ENCODE peak calls at places on chromosomes 11 and 22, in five cellular contexts. D is left ventricle myocardium inferior, P is cardiac fibroblast, Z is pancreas, F is left lung. G is an unnamed sample.

GRCh38 chr11:75384438-75385080 is 14.8 kb upstream of the RPS3 start:
- DNase-seq in P (peak), D (peak), Z (peak), F (peak), G (peak)

GRCh38 chr11:65593518-65594414 is 1.8 kb downstream of the KCNK7 start:
- DNase-seq in F (no peak), P (peak), D (no peak), Z (no peak), G (no peak)

GRCh38 chr11:95884364-95884763 is 39.5 kb downstream of the MTMR2 start:
- DNase-seq in Z (no peak), P (peak), F (no peak), D (no peak), G (no peak)

GRCh38 chr11:10529279-10529678 is 11.7 kb downstream of the RNF141 start:
- DNase-seq in P (no peak), D (no peak), Z (no peak), F (no peak), G (no peak)

GRCh38 chr11:130637566-130637965 is 189.1 kb downstream of the ADAMTS15 start:
- DNase-seq in Z (no peak), D (no peak), P (no peak), F (no peak), G (no peak)

GRCh38 chr11:19628018-19628417 is 84.6 kb upstream of the NAV2 start:
- DNase-seq in F (no peak), P (peak), D (peak), Z (no peak), G (no peak)

GRCh38 chr11:121716060-121716459 is 263.3 kb upstream of the SORL1-AS1 start:
- DNase-seq in D (no peak), P (peak), F (no peak), Z (no peak), G (no peak)

GRCh38 chr11:279966-280761 is 2.0 kb downstream of the NLRP6 start:
- DNase-seq in F (no peak), Z (peak), D (no peak), P (peak), G (peak)

GRCh38 chr11:129704831-129705230 is 110.8 kb upstream of the TMEM45B start:
- DNase-seq in P (no peak), D (no peak), Z (no peak), F (no peak), G (no peak)

GRCh38 chr11:5405173-5405572 is 16.7 kb upstream of the OR51Q1 start:
- DNase-seq in P (no peak), Z (no peak), F (no peak), D (no peak), G (no peak)

GRCh38 chr11:65380460-65381126 is 1.9 kb downstream of the SLC25A45 start:
- DNase-seq in P (no peak), D (no peak), F (no peak), Z (peak), G (peak)

GRCh38 chr11:133049244-133050019 is 482.9 kb downstream of the OPCML start:
- DNase-seq in D (no peak), P (no peak), Z (no peak), F (no peak), G (no peak)

GRCh38 chr11:125165111-125165663 is 636 bp downstream of the PKNOX2 start:
- DNase-seq in D (peak), P (peak), F (no peak), Z (no peak), G (peak)

GRCh38 chr22:22743128-22743760 is 98.8 kb downstream of the GGTLC2 start:
- DNase-seq in F (no peak), D (no peak), Z (no peak), P (no peak), G (no peak)

GRCh38 chr11:29324328-29324727 is 692.5 kb downstream of the KCNA4 start:
- DNase-seq in Z (no peak), P (peak), D (no peak), F (no peak), G (no peak)

GRCh38 chr11:1936072-1936780 is 10.9 kb upstream of the MRPL23 start:
- DNase-seq in P (no peak), F (peak), Z (peak), D (peak), G (peak)

GRCh38 chr11:130180491-130180890 is 20.9 kb downstream of the ST14 start:
- DNase-seq in Z (no peak), F (no peak), P (peak), D (no peak), G (no peak)

GRCh38 chr11:8392166-8392565 is 128.5 kb upstream of the LMO1 start:
- DNase-seq in P (no peak), Z (no peak), F (no peak), D (no peak), G (no peak)

GRCh38 chr11:57249384-57250319 is 12.6 kb upstream of the APLNR start:
- DNase-seq in P (peak), D (peak), F (peak), Z (peak), G (peak)

GRCh38 chr11:104390696-104391095 is 226.7 kb upstream of the PDGFD start:
- DNase-seq in P (no peak), D (no peak), F (no peak), Z (no peak), G (no peak)

GRCh38 chr11:38598413-38598812 is 2000.4 kb upstream of the RAG2 start:
- DNase-seq in Z (no peak), F (no peak), P (no peak), D (no peak), G (no peak)

GRCh38 chr22:43013355-43014061 is 1.4 kb downstream of the PACSIN2 start:
- DNase-seq in F (no peak), Z (no peak), D (no peak), P (peak), G (no peak)

GRCh38 chr11:103491777-103492176 is 382.6 kb downstream of the DYNC2H1 start:
- DNase-seq in F (no peak), D (no peak), Z (no peak), P (no peak), G (no peak)

GRCh38 chr22:31715157-31715778 is 34.7 kb downstream of the PRR14L start:
- DNase-seq in D (no peak), F (no peak), Z (no peak), P (no peak), G (no peak)

GRCh38 chr11:105610796-105611361 is 1.0 kb downstream of the GRIA4 start:
- DNase-seq in P (no peak), Z (no peak), F (no peak), D (no peak), G (no peak)

GRCh38 chr11:2306971-2307732 is 5.3 kb downstream of the TSPAN32 start:
- DNase-seq in P (peak), Z (peak), D (no peak), F (no peak), G (peak)

GRCh38 chr11:62273789-62274275 is 3.9 kb downstream of the SCGB2A2 start:
- DNase-seq in Z (no peak), P (no peak), F (no peak), D (no peak), G (no peak)

GRCh38 chr11:119368121-119369034 is 13.1 kb downstream of the USP2 start:
- DNase-seq in D (peak), Z (peak), P (peak), F (peak), G (peak)
- H3K4me3 ChIP-seq in D (peak), Z (no peak), P (no peak), F (no peak), G (no peak)

GRCh38 chr11:67355023-67355793 is 1.9 kb upstream of the POLD4 start:
- DNase-seq in P (no peak), D (no peak), Z (no peak), F (no peak), G (no peak)

GRCh38 chr11:67356551-67356866 is 3.2 kb upstream of the POLD4 start:
- DNase-seq in P (no peak), D (no peak), F (no peak), Z (no peak), G (no peak)

GRCh38 chr11:67354314-67355022 is 1.1 kb upstream of the POLD4 start:
- DNase-seq in P (peak), Z (peak), D (peak), F (peak), G (no peak)

GRCh38 chr11:67356867-67357561 is 3.7 kb upstream of the POLD4 start:
- DNase-seq in P (peak), F (peak), D (peak), Z (peak), G (peak)

GRCh38 chr11:67355794-67356550 is 2.6 kb upstream of the POLD4 start:
- DNase-seq in P (no peak), F (no peak), D (no peak), Z (no peak), G (peak)
- H3K4me3 ChIP-seq in P (no peak), F (no peak), D (no peak), Z (no peak), G (no peak)

DNA sequence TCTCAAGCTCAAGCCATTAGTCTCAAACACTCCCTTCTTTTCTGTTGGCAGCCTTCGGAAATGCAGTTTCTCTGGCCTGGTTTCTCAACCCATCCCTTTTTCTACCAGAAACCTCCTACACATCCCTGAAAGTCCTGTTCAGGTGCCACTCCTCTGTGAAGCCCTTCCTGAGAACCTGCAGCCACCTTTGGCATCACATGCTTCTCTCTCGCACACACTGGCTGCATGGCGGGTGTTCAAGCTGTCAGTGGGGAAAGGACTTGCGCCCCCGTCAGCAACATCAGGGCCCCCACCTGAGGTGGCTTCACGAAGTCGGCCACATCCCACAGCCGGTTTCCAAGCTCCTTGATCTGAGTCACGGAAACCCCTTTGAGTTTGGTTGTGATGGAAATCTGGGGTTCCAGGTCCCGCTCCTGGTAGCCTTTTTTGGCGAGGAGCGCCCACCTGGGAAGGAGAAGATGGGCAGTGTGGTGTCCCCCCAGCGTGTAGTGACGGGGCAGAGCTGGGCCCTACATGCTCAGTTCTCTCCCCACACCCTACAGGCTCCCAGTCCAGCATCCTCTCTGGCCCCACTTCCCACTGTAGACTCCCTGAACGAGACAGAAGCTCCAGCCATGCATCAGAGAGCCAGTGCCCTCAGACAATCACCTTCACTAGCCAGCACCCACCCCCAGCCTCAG is 1.8 kb upstream of the LRRC74B start:
- DNase-seq in Z (no peak), P (no peak), D (no peak), F (no peak), G (peak)
- H3K4me3 ChIP-seq in Z (no peak), P (no peak), D (peak), F (no peak), G (no peak)

DNA sequence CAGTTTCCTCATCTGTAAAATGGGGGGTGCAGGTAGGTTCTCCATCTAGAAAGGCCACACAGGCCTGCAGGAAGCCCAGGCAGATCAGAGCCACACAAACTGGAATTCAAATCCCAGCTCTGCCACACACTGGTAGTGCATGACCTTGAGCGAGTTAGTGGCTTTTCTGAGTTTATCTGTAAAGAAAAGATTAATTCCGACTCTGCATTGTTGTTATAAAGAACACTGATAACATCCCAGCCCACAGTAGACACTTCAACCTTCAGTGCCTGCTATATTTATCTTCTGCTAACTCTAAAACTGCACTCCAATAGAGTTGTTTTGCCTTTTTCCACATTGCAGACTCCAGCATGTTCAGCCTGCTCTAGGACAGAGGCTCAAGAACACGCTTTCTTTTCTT is 134.0 kb downstream of the PLEKHA7 start:
- DNase-seq in P (no peak), Z (no peak), D (no peak), F (no peak), G (no peak)
- H3K4me3 ChIP-seq in P (no peak), Z (no peak), D (peak), F (no peak), G (no peak)

DNA sequence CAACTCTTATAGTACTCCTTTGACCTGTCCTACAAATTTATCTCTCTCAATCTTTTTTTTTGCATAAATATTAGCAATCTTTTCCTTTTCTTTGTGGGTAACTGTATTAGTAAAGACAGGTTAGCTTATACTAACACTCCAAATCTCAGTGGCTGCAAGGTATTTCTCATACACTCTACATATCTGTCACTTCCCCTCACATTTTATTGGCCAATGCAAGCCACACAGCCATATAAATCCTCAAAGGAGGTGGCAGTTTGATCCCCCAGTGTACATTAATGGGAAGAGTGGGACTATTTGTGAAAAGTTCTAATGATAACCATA is 42.6 kb upstream of the EED start:
- DNase-seq in P (no peak), Z (no peak), D (no peak), F (no peak), G (no peak)
- H3K4me3 ChIP-seq in P (peak), Z (no peak), D (peak), F (peak), G (peak)

GRCh38 chr22:49936018-49936972 is 17.9 kb downstream of the CRELD2 start:
- DNase-seq in Z (peak), D (peak), P (peak), F (peak), G (peak)
- H3K4me3 ChIP-seq in Z (no peak), D (peak), P (no peak), F (peak), G (peak)

GRCh38 chr11:13965337-13965736 is 2.8 kb downstream of the SPON1 start:
- DNase-seq in Z (no peak), F (no peak), P (no peak), D (no peak), G (no peak)

GRCh38 chr11:13964771-13965074 is 2.2 kb downstream of the SPON1 start:
- DNase-seq in Z (no peak), D (no peak), P (no peak), F (no peak), G (no peak)

GRCh38 chr11:13963169-13963948 is 836 bp downstream of the SPON1 start:
- DNase-seq in P (no peak), Z (no peak), D (peak), F (no peak), G (no peak)

GRCh38 chr11:13962562-13963168 is at the start of gene SPON1:
- DNase-seq in P (no peak), Z (peak), F (peak), D (peak), G (peak)

DNA sequence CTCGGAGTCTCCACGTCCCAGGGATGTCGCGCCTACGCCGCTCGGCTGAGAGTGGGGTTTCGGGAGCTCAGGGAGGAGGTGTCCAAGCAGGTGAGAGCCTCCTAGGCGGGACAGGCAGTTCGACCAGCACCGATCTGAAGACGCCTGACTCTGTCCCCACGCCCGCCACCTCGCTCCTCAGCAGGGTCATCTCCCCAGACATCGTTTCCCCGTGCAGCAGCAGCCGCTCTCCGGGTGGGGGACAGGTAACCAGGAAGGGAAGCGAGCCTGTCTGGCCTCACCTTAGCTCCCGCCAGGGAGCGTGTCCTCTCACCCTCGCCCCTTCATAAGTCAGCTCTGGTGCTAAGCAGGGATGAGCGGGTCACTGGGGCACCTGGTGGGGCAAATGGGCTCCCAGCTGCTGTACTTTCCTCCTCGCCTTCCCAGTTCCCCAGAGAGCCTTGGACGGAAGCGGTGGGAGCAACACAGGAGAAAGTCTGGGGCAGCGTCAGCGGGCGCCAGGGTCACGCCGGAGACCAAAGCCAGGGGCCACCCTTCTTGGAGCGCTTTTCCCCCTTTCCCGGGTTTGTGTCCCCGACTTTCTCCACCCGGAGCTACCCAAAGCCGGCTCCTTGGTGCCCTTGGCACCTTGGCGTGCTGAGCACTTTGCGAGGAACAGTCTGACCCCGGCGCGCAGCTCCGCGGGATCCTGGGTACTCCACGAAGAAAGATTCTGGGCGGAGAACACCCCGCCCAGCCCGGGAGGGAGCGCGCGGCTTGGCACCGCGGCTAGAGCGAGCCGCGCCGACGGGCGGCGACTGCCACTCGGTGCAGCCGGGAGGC is 1.6 kb downstream of the SPON1 start:
- DNase-seq in F (peak), Z (no peak), D (peak), P (no peak), G (peak)
- H3K4me3 ChIP-seq in F (peak), Z (no peak), D (peak), P (no peak), G (peak)

GRCh38 chr11:45331839-45332485 is 45.8 kb upstream of the SYT13 start:
- DNase-seq in Z (no peak), F (no peak), P (no peak), D (no peak), G (no peak)

GRCh38 chr11:45332486-45332934 is 46.4 kb upstream of the SYT13 start:
- DNase-seq in D (no peak), Z (peak), P (peak), F (no peak), G (no peak)

GRCh38 chr11:45334410-45334809 is 48.3 kb upstream of the SYT13 start:
- DNase-seq in Z (no peak), F (no peak), D (no peak), P (no peak), G (no peak)

GRCh38 chr11:45333023-45333422 is 46.9 kb upstream of the SYT13 start:
- DNase-seq in F (no peak), Z (no peak), P (peak), D (no peak), G (no peak)

GRCh38 chr11:45333506-45333971 is 47.4 kb upstream of the SYT13 start:
- DNase-seq in Z (no peak), D (peak), F (no peak), P (peak), G (no peak)
- H3K4me3 ChIP-seq in Z (no peak), D (peak), F (peak), P (peak), G (peak)